ENCODE peak calls at places on chromosomes 4 and X, in ten cellular contexts. D is lower lobe of right lung, M is endothelial cell of umbilical vein, Y is psoas muscle, U is endodermal cell, R is GM23248, Z is neural progenitor cell, K is fibroblast of lung, B is colonic mucosa, C is adrenal gland. L is an unnamed sample.

GRCh38 chr4:157076578-157076947 is 613 bp downstream of the GLRB start:
- DNase-seq in D (no peak), M (peak; percentile 9), Y (no peak), U (peak; percentile 66), R (no peak), Z (peak; percentile 25), K (no peak), B (no peak), C (peak; percentile 17), L (no peak)

GRCh38 chrX:10393899-10394298 is 226.5 kb downstream of the MID1 start:
- DNase-seq in D (no peak), M (peak; percentile 1), Y (no peak), U (no peak), R (no peak), Z (no peak), K (no peak), B (no peak), C (no peak), L (no peak)

GRCh38 chr4:139892973-139893736 is 227.5 kb downstream of the MGST2 start:
- DNase-seq in D (no peak), M (peak; percentile 76), Y (no peak), U (peak; percentile 49), R (no peak), Z (no peak), K (no peak), B (no peak), C (no peak), L (no peak)

GRCh38 chr4:168631241-168632151 is 134.6 kb downstream of the PALLD start:
- DNase-seq in D (peak; percentile 72), M (peak; percentile 72), Y (peak; percentile 69), U (peak; percentile 90), R (peak; percentile 79), Z (peak; percentile 94), K (peak; percentile 54), B (peak; percentile 70), C (peak; percentile 31), L (peak; percentile 80)

GRCh38 chr4:48490012-48490679 is at the start of gene ZAR1:
- DNase-seq in D (peak; percentile 45), M (no peak), Y (no peak), U (peak; percentile 79), R (peak; percentile 20), Z (peak; percentile 60), K (no peak), B (no peak), C (no peak), L (peak; percentile 60)

GRCh38 chr4:105280338-105280809 is 133.7 kb downstream of the TET2 start:
- DNase-seq in D (no peak), M (peak; percentile 24), Y (no peak), U (no peak), R (peak; percentile 94), Z (no peak), K (peak; percentile 94), B (no peak), C (no peak), L (no peak)

GRCh38 chr4:94595880-94596483 is 144.2 kb downstream of the PDLIM5 start:
- DNase-seq in D (no peak), M (peak; percentile 76), Y (no peak), U (no peak), R (peak; percentile 74), Z (peak; percentile 46), K (peak; percentile 82), B (no peak), C (no peak), L (no peak)

GRCh38 chrX:41313419-41313818 is 20.5 kb upstream of the DDX3X start:
- DNase-seq in D (no peak), M (no peak), Y (no peak), U (no peak), R (peak; percentile 83), Z (no peak), K (peak; percentile 77), B (no peak), C (no peak), L (no peak)

GRCh38 chrX:51837926-51838325 is 55.5 kb upstream of the MAGED1 start:
- DNase-seq in D (no peak), M (peak; percentile 37), Y (peak; percentile 31), U (no peak), R (peak; percentile 50), Z (no peak), K (peak; percentile 67), B (peak; percentile 62), C (peak; percentile 35), L (peak; percentile 67)

GRCh38 chr4:184804621-184805020 is 21.1 kb downstream of the ACSL1 start:
- DNase-seq in D (no peak), M (no peak), Y (no peak), U (no peak), R (no peak), Z (no peak), K (no peak), B (no peak), C (no peak), L (no peak)

GRCh38 chr4:184806246-184806550 is 19.6 kb downstream of the ACSL1 start:
- DNase-seq in D (no peak), M (no peak), Y (no peak), U (no peak), R (no peak), Z (no peak), K (no peak), B (no peak), C (no peak), L (no peak)

GRCh38 chr4:184806711-184807110 is 19.1 kb downstream of the ACSL1 start:
- DNase-seq in D (no peak), M (no peak), Y (no peak), U (no peak), R (no peak), Z (no peak), K (no peak), B (no peak), C (no peak), L (no peak)

GRCh38 chr4:184807261-184807660 is 18.5 kb downstream of the ACSL1 start:
- DNase-seq in D (no peak), M (no peak), Y (no peak), U (no peak), R (no peak), Z (no peak), K (peak; percentile 26), B (no peak), C (no peak), L (no peak)

GRCh38 chr4:184805462-184806245 is 20.1 kb downstream of the ACSL1 start:
- DNase-seq in D (peak; percentile 89), M (no peak), Y (peak; percentile 88), U (peak; percentile 63), R (no peak), Z (no peak), K (peak; percentile 39), B (peak; percentile 88), C (peak; percentile 64), L (peak; percentile 86)
- H3K4me1 ChIP-seq in D (peaks cover 59% of the 10 kb centered on the region), M (peaks cover 9% of the 10 kb centered on the region), Y (peaks cover 78% of the 10 kb centered on the region), U (peaks cover 12% of the 10 kb centered on the region), R (peaks cover 24% of the 10 kb centered on the region), Z (peaks cover 8% of the 10 kb centered on the region), K (no peaks in the 10 kb centered on the region), B (peaks cover 13% of the 10 kb centered on the region), C (no peaks in the 10 kb centered on the region), L (peaks cover 62% of the 10 kb centered on the region)

DNA sequence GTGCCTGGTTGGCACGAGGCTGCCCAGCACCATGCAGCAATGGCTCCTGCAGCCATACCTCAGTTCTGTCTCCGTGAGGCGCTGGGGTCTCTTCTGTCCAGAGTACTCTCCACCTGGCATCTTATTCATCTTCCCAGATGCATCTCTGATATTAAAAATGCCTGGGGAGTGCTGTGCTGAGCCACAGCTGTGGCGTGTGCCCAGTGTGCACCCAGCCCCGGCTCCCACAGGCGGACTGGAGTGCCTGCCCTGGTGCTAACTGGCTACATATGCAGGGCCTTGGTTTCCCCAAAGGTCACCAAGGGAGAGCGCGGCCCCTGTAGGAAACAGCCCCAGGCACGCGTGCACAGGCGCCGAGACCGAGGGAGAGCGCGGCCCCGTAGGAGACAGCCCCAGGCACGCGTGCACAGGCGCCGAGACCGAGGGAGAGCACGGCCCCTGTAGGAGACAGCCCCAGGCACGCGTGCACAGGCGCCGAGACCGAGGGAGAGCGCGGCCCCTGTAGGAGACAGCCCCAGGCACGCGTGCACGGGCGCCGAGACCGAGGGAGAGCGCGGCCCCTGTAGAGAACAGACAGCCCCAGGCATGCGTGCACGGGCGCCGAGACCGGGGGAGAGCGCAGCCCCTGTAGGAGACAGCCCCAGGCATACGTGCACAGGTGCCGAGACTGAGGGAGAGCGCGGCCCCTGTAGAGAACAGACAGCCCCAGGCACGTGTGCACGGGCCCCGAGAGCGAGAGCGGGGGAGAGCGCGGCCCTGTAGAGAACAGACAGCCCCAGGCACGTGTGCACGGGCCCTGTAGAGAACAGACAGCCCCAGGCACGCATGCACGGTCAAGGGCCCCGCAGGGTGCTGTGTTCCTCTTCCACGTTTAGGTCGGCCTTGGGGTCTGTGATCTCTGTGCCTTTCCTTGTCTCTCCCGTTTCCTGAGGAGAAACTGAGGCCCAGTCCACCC is 14.5 kb downstream of the TMEM175 start:
- DNase-seq in D (no peak), M (no peak), Y (no peak), U (peak; percentile 42), R (no peak), Z (no peak), K (no peak), B (no peak), C (no peak), L (no peak)
- H3K4me1 ChIP-seq in D (no peaks in the 10 kb centered on the region), M (no peaks in the 10 kb centered on the region), Y (no peaks in the 10 kb centered on the region), U (peaks cover 9% of the 10 kb centered on the region), R (no peaks in the 10 kb centered on the region), Z (peaks cover 16% of the 10 kb centered on the region), K (no peaks in the 10 kb centered on the region), B (no peaks in the 10 kb centered on the region), C (no peaks in the 10 kb centered on the region), L (no peaks in the 10 kb centered on the region)

GRCh38 chrX:150715180-150715579 is 22.0 kb downstream of the MTMR1 start:
- DNase-seq in D (no peak), M (peak; percentile 16), Y (no peak), U (no peak), R (peak; percentile 28), Z (no peak), K (no peak), B (no peak), C (no peak), L (no peak)

GRCh38 chrX:150712619-150713018 is 19.4 kb downstream of the MTMR1 start:
- DNase-seq in D (no peak), M (no peak), Y (no peak), U (no peak), R (no peak), Z (no peak), K (no peak), B (no peak), C (no peak), L (no peak)
- H3K4me1 ChIP-seq in D (no peaks in the 10 kb centered on the region), M (peaks cover 3% of the 10 kb centered on the region), Y (no peaks in the 10 kb centered on the region), U (no peaks in the 10 kb centered on the region), R (no peaks in the 10 kb centered on the region), Z (no peaks in the 10 kb centered on the region), K (no peaks in the 10 kb centered on the region), B (no peaks in the 10 kb centered on the region), C (peaks cover 3% of the 10 kb centered on the region), L (no peaks in the 10 kb centered on the region)

DNA sequence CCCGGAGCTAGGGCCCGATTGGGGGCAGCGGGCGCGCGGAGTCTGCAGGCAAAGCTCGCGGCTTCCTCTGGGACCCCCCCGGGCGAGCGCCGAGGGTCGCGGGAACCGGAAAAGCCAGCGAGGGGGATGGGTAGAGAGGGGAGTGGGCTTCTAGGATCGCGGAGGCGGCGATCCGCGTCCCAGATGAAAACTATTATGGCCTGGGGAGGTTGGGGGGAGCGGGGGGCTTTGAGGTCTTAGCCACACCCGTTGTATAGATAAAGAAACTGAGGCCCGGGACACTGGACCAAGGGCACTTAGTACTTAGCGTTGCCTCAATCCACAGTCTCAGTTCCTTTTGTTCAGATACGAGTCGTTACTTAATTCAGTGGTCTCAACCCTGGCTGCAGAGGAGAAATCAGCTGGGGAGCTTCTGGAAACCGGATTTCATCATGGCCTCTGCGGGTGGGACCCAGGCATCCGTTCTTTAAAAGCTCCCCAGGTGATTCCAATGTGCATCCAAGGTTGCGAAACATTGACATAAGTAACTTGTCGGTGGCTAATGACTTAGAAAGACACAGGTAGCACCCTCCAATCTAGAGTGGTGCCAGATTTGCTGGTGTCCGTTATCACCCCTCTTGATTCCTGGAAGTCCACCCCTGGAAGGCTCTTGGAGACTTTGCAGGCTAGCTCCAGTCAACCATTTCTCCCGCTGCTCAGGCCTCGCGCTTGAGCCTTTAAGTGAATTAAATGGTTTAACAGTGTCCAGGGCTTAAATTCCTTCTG is 90.7 kb downstream of the GEMIN8 start:
- DNase-seq in D (no peak), M (no peak), Y (no peak), U (peak; percentile 60), R (no peak), Z (peak; percentile 57), K (no peak), B (no peak), C (no peak), L (no peak)
- H3K4me1 ChIP-seq in D (no peaks in the 10 kb centered on the region), M (no peaks in the 10 kb centered on the region), Y (no peaks in the 10 kb centered on the region), U (no peaks in the 10 kb centered on the region), R (no peaks in the 10 kb centered on the region), Z (peaks cover 7% of the 10 kb centered on the region), K (peaks cover 2% of the 10 kb centered on the region), B (no peaks in the 10 kb centered on the region), C (peaks cover 3% of the 10 kb centered on the region), L (no peaks in the 10 kb centered on the region)